ENCODE peak calls at places on chromosomes 12 and 14, in four cellular contexts. J is H1, U is IMR-90, P is neuronal stem cell. M is an unnamed sample.

GRCh38 chr12:93301171-93301570 is 76.6 kb upstream of the NUDT4 start:
- DNase-seq in P (no peak), J (no peak), U (no peak), M (no peak)

GRCh38 chr14:22903742-22904087 is 15.2 kb downstream of the RBM23 start:
- DNase-seq in J (no peak), P (no peak), U (no peak), M (no peak)

GRCh38 chr14:96676161-96676560 is 121.0 kb upstream of the VRK1 start:
- DNase-seq in U (peak), J (no peak), P (no peak), M (peak)

GRCh38 chr12:113135178-113136127 is at the start of gene RASAL1:
- DNase-seq in J (peak), U (no peak), P (no peak), M (peak)

GRCh38 chr14:63878052-63878451 is 25.2 kb downstream of the SYNE2 start:
- DNase-seq in J (no peak), U (no peak), P (no peak), M (no peak)

GRCh38 chr12:89126712-89127111 is 225.6 kb downstream of the DUSP6 start:
- DNase-seq in J (no peak), P (no peak), U (peak), M (no peak)

GRCh38 chr12:47885012-47885501 is 19.7 kb downstream of the VDR start:
- DNase-seq in U (no peak), J (no peak), P (no peak), M (no peak)

GRCh38 chr14:55353686-55354467 is 57.8 kb downstream of the ATG14 start:
- DNase-seq in P (no peak), J (peak), U (no peak), M (peak)

GRCh38 chr12:116136340-116136739 is 141.2 kb downstream of the MED13L start:
- DNase-seq in J (no peak), U (peak), P (no peak), M (no peak)

GRCh38 chr12:124520896-124521295 is 46.5 kb downstream of the NCOR2 start:
- DNase-seq in U (no peak), P (no peak), J (no peak), M (no peak)

GRCh38 chr14:68978550-68978911 is 571 bp downstream of the ACTN1 start:
- DNase-seq in U (no peak), P (peak), J (peak), M (peak)

GRCh38 chr14:36649872-36650650 is 11.6 kb upstream of the PAX9 start:
- DNase-seq in J (no peak), U (no peak), P (no peak), M (no peak)

GRCh38 chr14:64508215-64508776 is 3.7 kb downstream of the ZBTB1 start:
- DNase-seq in J (no peak), U (no peak), P (no peak), M (no peak)

GRCh38 chr12:115118177-115118724 is 434.3 kb upstream of the TBX3 start:
- DNase-seq in U (peak), J (no peak), P (no peak), M (no peak)

GRCh38 chr12:50790081-50790480 is 26.2 kb downstream of the ATF1 start:
- DNase-seq in U (no peak), P (no peak), J (no peak), M (no peak)

GRCh38 chr12:81245458-81245857 is 167.6 kb downstream of the ACSS3 start:
- DNase-seq in J (no peak), P (no peak), U (no peak), M (no peak)

GRCh38 chr14:75806247-75806876 is 145.3 kb downstream of the TTLL5 start:
- DNase-seq in J (no peak), U (no peak), P (no peak), M (no peak)

GRCh38 chr14:20415723-20416622 is 2.7 kb upstream of the TEP1 start:
- DNase-seq in U (peak), P (no peak), J (no peak), M (peak)

GRCh38 chr14:81400202-81400678 is at the start of gene STON2:
- DNase-seq in J (no peak), P (no peak), U (no peak), M (no peak)

GRCh38 chr12:112349440-112349839 is 32.8 kb downstream of the HECTD4 start:
- DNase-seq in U (peak), P (no peak), J (no peak), M (no peak)

GRCh38 chr14:45251912-45252311 is 1.1 kb downstream of the MIS18BP1 start:
- DNase-seq in U (peak), P (no peak), J (no peak), M (no peak)

GRCh38 chr12:91777268-91777997 is 368.2 kb downstream of the BTG1 start:
- DNase-seq in P (no peak), U (peak), J (no peak), M (no peak)

GRCh38 chr12:99772274-99772673 is 124.7 kb downstream of the GARIN6 start:
- DNase-seq in J (no peak), P (no peak), U (no peak), M (no peak)

GRCh38 chr14:31030406-31030805 is 4.2 kb upstream of the STRN3 start:
- DNase-seq in P (no peak), J (no peak), U (no peak), M (peak)

GRCh38 chr14:68935761-68936209 is 43.3 kb downstream of the ACTN1 start:
- DNase-seq in U (no peak), P (no peak), J (no peak), M (peak)

GRCh38 chr12:20588057-20588456 is 107.1 kb upstream of the SLCO1C1 start:
- DNase-seq in J (no peak), U (no peak), P (no peak), M (peak)

GRCh38 chr12:10170199-10170598 is 1.7 kb downstream of the OLR1 start:
- DNase-seq in P (no peak), U (no peak), J (no peak), M (peak)

GRCh38 chr12:100724071-100724470 is 70.5 kb upstream of the ANO4 start:
- DNase-seq in U (no peak), P (peak), J (no peak), M (peak)

GRCh38 chr12:65209655-65210043 is 40.3 kb downstream of the LEMD3 start:
- DNase-seq in U (no peak), J (no peak), P (no peak), M (no peak)

GRCh38 chr14:39841088-39841487 is 408.9 kb upstream of the FBXO33 start:
- DNase-seq in J (no peak), P (no peak), U (no peak), M (no peak)

GRCh38 chr14:100736269-100737180 is 9.8 kb downstream of the DLK1 start:
- DNase-seq in J (no peak), U (no peak), P (peak), M (no peak)

DNA sequence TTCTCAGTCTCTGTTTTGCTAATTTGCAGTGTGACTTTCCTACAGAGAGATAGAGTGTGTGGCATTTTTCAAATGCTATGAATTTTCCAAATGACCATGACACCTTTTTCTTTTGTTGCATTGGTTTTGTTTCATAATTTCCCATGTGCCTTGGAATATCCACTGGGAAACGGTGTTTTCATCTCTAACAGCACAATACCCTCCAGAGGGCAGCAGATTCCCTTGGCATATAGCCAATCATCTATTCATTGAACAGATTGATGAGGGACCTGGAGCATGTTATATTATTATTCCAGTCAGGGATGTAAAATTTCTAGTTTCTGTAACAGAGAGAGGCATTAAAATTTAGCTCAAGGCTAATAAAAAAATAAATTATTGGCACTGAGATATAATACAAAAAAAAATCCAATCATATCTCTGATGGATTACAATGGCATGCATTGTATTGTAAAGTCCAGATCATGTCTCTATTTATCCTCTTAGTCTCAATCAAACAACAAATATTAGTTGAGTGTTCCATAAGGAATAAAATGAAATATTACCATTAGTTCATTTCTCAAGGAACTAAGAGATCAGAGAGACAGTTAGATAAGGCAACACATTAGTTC is 29.6 kb upstream of the NTN4 start:
- DNase-seq in U (peak), P (no peak), J (no peak), M (peak)
- H3K4me2 ChIP-seq in U (no peak), P (no peak), J (no peak), M (no peak)

DNA sequence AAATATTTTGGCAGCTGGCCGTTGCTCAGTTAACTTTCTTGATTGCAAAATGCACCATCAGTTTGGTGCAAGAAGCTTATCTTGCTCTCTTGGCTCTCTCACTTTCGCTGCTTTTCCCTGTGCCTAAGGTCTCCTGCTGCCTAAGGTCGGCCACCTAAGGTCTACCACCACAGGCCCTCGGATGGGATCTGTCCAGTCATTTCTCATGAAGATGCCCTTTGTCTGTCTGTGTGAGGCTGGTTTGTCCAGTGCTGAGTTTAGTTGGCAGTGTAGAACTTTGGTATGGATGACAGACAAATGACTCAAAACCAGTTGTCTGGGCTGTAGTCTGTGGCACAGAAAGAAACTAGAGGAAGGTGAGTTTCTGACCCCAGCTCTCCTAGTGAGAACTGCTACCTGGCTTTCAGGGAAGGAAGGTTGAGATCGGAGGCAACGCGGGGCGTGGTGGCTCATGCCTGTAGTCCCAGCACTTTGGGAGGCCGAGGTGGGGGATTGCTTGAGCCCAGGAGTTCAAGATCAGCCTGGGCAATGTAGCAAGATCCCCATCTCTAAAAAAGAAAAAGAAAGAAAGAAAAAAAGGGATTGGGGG is 2.6 kb downstream of the MLXIP start:
- DNase-seq in P (no peak), U (no peak), J (no peak), M (no peak)
- H3K4ac ChIP-seq in P (no peak), U (peak), J (no peak), M (no peak)

GRCh38 chr14:105863296-105864108 is 337.1 kb downstream of the TMEM121 start:
- DNase-seq in J (no peak), U (no peak), P (no peak), M (no peak)
- H3K4me3 ChIP-seq in J (no peak), U (no peak), P (no peak), M (no peak)

GRCh38 chr12:104360988-104361707 is 57.6 kb downstream of the EID3 start:
- DNase-seq in J (no peak), U (peak), P (no peak), M (peak)
- H3K4me2 ChIP-seq in J (no peak), U (no peak), P (no peak), M (no peak)

GRCh38 chr14:50045039-50045711 is 71.2 kb downstream of the VCPKMT start:
- DNase-seq in U (peak), P (no peak), J (no peak), M (no peak)
- H3K4ac ChIP-seq in U (peak), P (no peak), J (no peak), M (peak)